ENCODE peak calls at places on chromosomes 5 and 9, in four cellular contexts. Z is GM12878, S is K562, D is HepG2. N is an unnamed sample.

GRCh38 chr5:149674686-149675085 is 55.4 kb upstream of the PPARGC1B start:
- DNase-seq in Z (no peak), S (no peak), D (no peak), N (no peak)

GRCh38 chr9:22052376-22052945 is 43.4 kb upstream of the CDKN2B start:
- DNase-seq in Z (no peak), S (no peak), D (peak), N (no peak)

GRCh38 chr9:111016046-111017026 is 21.9 kb downstream of the LPAR1 start:
- DNase-seq in Z (no peak), S (no peak), D (no peak), N (no peak)

GRCh38 chr9:91312717-91313325 is 48.9 kb downstream of the AUH start:
- DNase-seq in Z (no peak), S (no peak), D (no peak), N (no peak)

GRCh38 chr5:160033546-160034252 is 24.8 kb downstream of the TTC1 start:
- DNase-seq in Z (no peak), S (no peak), D (no peak), N (no peak)

GRCh38 chr9:133203506-133204075 is 5.5 kb downstream of the OBP2B start:
- DNase-seq in Z (no peak), S (no peak), D (no peak), N (no peak)

GRCh38 chr5:11854926-11855325 is 49.3 kb downstream of the CTNND2 start:
- DNase-seq in Z (no peak), S (no peak), D (no peak), N (no peak)

GRCh38 chr9:95047452-95048224 is 269.9 kb downstream of the FANCC start:
- DNase-seq in Z (no peak), S (no peak), D (no peak), N (no peak)

GRCh38 chr9:129712595-129713524 is 40.0 kb downstream of the PTGES start:
- DNase-seq in Z (no peak), S (no peak), D (no peak), N (no peak)

GRCh38 chr5:154520861-154521453 is 42.9 kb upstream of the HAND1 start:
- DNase-seq in Z (no peak), S (peak), D (peak), N (peak)

GRCh38 chr5:61575103-61575502 is 243.0 kb downstream of the ZSWIM6 start:
- DNase-seq in Z (no peak), S (peak), D (no peak), N (no peak)

GRCh38 chr5:176675676-176676360 is 28.5 kb downstream of the TSPAN17 start:
- DNase-seq in Z (no peak), S (peak), D (peak), N (peak)

GRCh38 chr9:136659861-136660784 is 2.6 kb upstream of the EGFL7 start:
- DNase-seq in Z (no peak), S (no peak), D (no peak), N (no peak)

GRCh38 chr5:1202026-1202797 is 817 bp downstream of the SLC6A19 start:
- DNase-seq in Z (no peak), S (no peak), D (no peak), N (no peak)

GRCh38 chr5:130549884-130550552 is 615.0 kb downstream of the HINT1 start:
- DNase-seq in Z (no peak), S (no peak), D (peak), N (no peak)

GRCh38 chr9:69176446-69177135 is 2.5 kb downstream of the TJP2 start:
- DNase-seq in Z (no peak), S (no peak), D (no peak), N (no peak)

GRCh38 chr5:51411917-51412316 is 28.7 kb downstream of the ISL1 start:
- DNase-seq in Z (no peak), S (no peak), D (no peak), N (no peak)

GRCh38 chr5:142426676-142427364 is 102.0 kb upstream of the SPRY4 start:
- DNase-seq in Z (no peak), S (no peak), D (no peak), N (no peak)

GRCh38 chr9:86795861-86796497 is 151.3 kb downstream of the GAS1 start:
- DNase-seq in Z (no peak), S (no peak), D (no peak), N (no peak)
- TF ChIP-seq SP1 in Z (no peak), S (no peak), D (no peak), N (no peak)

GRCh38 chr5:15522141-15522540 is 22.2 kb downstream of the FBXL7 start:
- DNase-seq in Z (no peak), S (no peak), D (no peak), N (no peak)
- TF ChIP-seq FOXK2 in Z (no peak), S (no peak), D (no peak), N (no peak)

GRCh38 chr5:40391642-40392041 is 288.1 kb upstream of the PTGER4 start:
- DNase-seq in Z (no peak), S (no peak), D (no peak), N (no peak)
- TF ChIP-seq SP1 in Z (no peak), S (no peak), D (no peak), N (no peak)

DNA sequence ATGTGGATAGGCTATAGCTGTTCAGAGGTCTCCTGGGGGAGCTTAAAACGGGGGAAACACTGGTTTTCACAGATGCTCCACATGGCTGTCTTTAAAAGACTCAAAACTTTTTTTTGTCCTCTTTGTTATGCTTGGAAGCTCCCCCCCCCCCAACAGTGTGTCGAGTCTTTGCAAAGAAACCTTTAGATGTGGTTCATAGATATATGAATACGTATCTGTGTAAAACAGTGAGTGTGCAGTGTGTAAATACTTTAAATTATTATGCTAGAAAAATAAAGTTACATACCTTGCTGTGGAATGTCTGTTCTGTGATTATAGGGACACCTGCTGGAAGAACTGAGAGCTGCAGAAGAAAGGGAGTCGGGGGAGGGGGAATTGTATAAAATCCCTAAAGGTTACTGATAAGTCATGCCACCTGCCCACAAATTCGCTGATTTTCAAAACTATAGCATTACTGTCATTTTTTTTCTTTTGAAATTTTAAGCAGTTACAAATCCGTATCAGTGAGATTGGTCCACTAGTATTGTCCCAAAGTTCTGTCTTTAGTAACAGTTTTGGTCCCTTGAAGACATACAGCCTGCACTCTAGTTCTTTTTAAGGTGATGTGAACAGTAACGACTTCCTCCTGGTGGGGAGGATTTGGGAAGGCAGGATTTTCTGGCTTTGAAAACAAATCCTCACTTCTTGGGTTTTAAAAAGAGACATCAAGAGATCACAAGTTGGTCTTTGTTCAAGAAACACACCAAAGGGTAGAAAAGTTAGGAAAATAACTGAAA is 22.9 kb downstream of the RGMB start:
- DNase-seq in Z (no peak), S (peak), D (peak), N (peak)
- TF ChIP-seq FOXK2 in Z (no peak), S (no peak), D (no peak), N (no peak)

GRCh38 chr5:55410840-55411239 is 103.1 kb downstream of the MTREX start:
- DNase-seq in Z (peak), S (no peak), D (no peak), N (no peak)

GRCh38 chr5:55415071-55415470 is 107.3 kb downstream of the MTREX start:
- DNase-seq in Z (no peak), S (no peak), D (no peak), N (no peak)

GRCh38 chr5:55409775-55410174 is 102.0 kb downstream of the MTREX start:
- DNase-seq in Z (no peak), S (no peak), D (no peak), N (no peak)

GRCh38 chr5:55413644-55414043 is 105.9 kb downstream of the MTREX start:
- DNase-seq in Z (no peak), S (no peak), D (no peak), N (no peak)

GRCh38 chr5:55411881-55412280 is 104.1 kb downstream of the MTREX start:
- DNase-seq in Z (no peak), S (no peak), D (no peak), N (no peak)
- TF ChIP-seq SP1 in Z (no peak), S (no peak), D (no peak), N (no peak)

GRCh38 chr5:172630482-172630881 is 10.6 kb upstream of the NEURL1B start:
- DNase-seq in Z (no peak), S (no peak), D (no peak), N (no peak)
- TF ChIP-seq FOXK2 in Z (no peak), S (no peak), D (no peak), N (no peak)

DNA sequence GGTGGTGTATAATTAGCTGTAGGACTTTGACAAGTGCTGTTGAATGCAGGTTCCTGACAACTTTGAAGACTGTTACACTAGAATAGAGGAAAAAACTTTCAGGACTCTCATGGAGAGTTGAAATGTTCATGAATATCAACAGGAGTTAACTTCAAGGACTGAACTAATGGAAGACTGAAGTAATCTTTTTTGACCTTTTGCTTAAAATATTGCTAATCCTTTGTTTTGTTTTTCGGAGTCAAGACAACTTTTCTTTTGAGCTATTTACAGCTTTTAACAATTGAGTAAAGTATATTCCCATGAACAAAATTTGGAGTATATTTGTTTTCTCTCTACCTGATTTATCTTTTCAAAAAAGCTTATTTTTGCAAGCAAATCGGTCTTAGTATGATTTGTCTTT is 34.1 kb upstream of the MTMR12 start:
- DNase-seq in Z (no peak), S (no peak), D (no peak), N (no peak)
- TF ChIP-seq SP1 in Z (no peak), S (no peak), D (no peak), N (no peak)

DNA sequence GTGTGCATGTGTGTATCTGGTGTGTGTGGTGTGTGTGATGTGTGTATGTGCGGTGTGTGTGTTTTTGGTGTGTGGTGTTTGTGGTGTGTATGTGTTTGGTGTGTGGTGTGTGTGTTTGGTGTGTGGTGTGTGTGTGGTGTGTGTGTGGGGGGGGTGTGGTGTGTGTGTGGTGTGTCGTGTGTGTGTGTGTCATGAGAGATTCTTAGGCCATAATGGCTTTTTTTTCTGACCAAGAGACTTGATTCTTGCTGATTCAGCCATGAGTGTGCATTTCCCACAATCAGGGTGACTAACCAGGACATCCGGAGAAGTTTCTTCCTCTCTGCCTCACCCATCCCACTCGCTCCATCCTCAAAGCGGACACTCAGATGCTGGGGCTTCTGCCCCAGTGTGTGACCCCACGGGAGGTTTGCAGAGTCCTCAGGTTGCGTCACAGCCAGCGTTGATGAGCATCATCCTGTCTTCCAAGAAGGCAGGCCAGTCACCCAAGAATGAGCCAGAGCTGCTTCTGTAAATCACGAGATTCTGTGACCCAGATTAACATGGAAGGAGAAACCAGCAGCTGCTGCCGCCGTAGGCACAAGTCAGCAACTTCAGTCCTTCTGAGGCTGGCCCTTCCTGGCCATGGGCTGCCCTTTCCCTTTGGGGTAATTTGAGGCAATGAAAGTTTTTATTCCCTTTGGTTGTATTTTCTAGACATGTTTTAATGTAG is 12.5 kb upstream of the CTSL start:
- DNase-seq in Z (no peak), S (peak), D (peak), N (peak)
- TF ChIP-seq FOXK2 in Z (no peak), S (no peak), D (no peak), N (no peak)

GRCh38 chr9:28938981-28939380 is 1365.7 kb upstream of the C9orf72 start:
- DNase-seq in Z (no peak), S (no peak), D (no peak), N (no peak)
- TF ChIP-seq SP1 in Z (no peak), S (no peak), D (no peak), N (no peak)

DNA sequence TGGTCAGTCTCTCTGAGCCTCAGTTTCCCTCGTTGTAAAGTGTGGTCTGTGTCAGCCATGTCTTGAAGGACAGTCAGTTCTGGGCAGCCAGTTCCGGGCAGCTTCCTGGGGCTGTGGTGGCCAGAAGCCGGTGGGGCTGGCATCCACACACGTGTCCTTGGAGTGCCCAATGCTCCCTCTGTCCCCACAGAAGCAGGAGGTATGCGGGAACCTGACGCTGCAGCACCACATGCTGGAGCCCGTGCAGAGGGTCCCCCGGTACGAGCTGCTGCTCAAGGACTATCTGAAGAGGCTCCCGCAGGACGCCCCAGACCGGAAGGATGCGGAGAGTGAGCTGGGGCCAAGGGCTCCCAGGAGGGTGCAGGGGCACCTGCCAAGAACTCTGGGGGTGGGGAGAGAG is 48.4 kb upstream of the SUSD3 start:
- DNase-seq in Z (no peak), S (no peak), D (no peak), N (no peak)
- TF ChIP-seq FOXK2 in Z (no peak), S (no peak), D (no peak), N (no peak)

N was measured in HEK293T.